ENCODE peak calls at places on chromosomes 13 and 19, in eight cellular contexts. Z is iPS DF 19.7; L is stimulated activated CD4-positive, alpha-beta T cell treated with anti-CD3 and anti-CD28 coated beads, Interleukin-15, amount 100 ng/mL, for 1 hour; F is left ventricle myocardium superior; M is brain microvascular endothelial cell; I is posterior cingulate gyrus; X is aorta; E is PC-9. A is an unnamed sample.

GRCh38 chr19:5091576-5092215 is 122.8 kb downstream of the KDM4B start:
- DNase-seq in Z (no peak), L (no peak), F (no peak), I (no peak), M (no peak), E (no peak), X (no peak), A (no peak)

GRCh38 chr19:17240855-17241399 is 4.8 kb downstream of the NR2F6 start:
- DNase-seq in Z (no peak), F (no peak), M (no peak), X (no peak), I (no peak), L (no peak), E (peak; percentile 13), A (no peak)

GRCh38 chr19:31312004-31312403 is 37.2 kb downstream of the TSHZ3 start:
- DNase-seq in I (no peak), Z (no peak), L (no peak), M (peak; percentile 84), X (no peak), F (no peak), E (no peak), A (peak; percentile 50)

GRCh38 chr19:38267780-38268430 is 3.5 kb downstream of the SPINT2 start:
- DNase-seq in I (no peak), M (no peak), X (no peak), L (no peak), F (no peak), E (peak; percentile 62), Z (no peak), A (no peak)

GRCh38 chr19:11736696-11737095 is 2.0 kb downstream of the ZNF823 start:
- DNase-seq in X (no peak), I (no peak), F (peak; percentile 33), Z (no peak), M (peak; percentile 51), E (peak; percentile 42), L (no peak), A (peak; percentile 46)

GRCh38 chr19:9913237-9914000 is 22.9 kb downstream of the OLFM2 start:
- DNase-seq in I (no peak), E (no peak), Z (no peak), L (no peak), F (peak; percentile 49), X (no peak), M (no peak), A (peak; percentile 48)

GRCh38 chr13:51832471-51833152 is 12.4 kb downstream of the TMEM272 start:
- DNase-seq in I (no peak), X (no peak), E (no peak), F (no peak), Z (no peak), M (no peak), L (no peak), A (peak; percentile 24)

GRCh38 chr19:51688665-51689571 is 4.2 kb upstream of the SPACA6 start:
- DNase-seq in I (peak; percentile 86), F (peak; percentile 93), Z (no peak), L (no peak), M (peak; percentile 88), X (peak; percentile 98), E (peak; percentile 72), A (peak; percentile 96)

GRCh38 chr13:106100261-106100919 is 435.1 kb downstream of the EFNB2 start:
- DNase-seq in X (no peak), E (peak; percentile 85), Z (peak; percentile 93), F (no peak), L (no peak), I (no peak), M (no peak), A (peak; percentile 28)

GRCh38 chr19:18713550-18714117 is 30.2 kb downstream of the CRTC1 start:
- DNase-seq in E (no peak), X (no peak), I (no peak), Z (no peak), F (no peak), L (no peak), M (no peak), A (no peak)

GRCh38 chr13:20378721-20379120 is 146.6 kb upstream of the GJB6 start:
- DNase-seq in M (no peak), I (no peak), X (no peak), E (no peak), Z (no peak), L (no peak), F (no peak), A (no peak)

GRCh38 chr13:85538957-85539356 is 260.3 kb downstream of the SLITRK6 start:
- DNase-seq in X (no peak), M (no peak), E (no peak), L (no peak), I (no peak), Z (no peak), F (no peak), A (no peak)

GRCh38 chr13:101429733-101430132 is 13.4 kb upstream of the NALCN start:
- DNase-seq in L (no peak), Z (no peak), M (no peak), X (no peak), I (no peak), E (no peak), F (no peak), A (no peak)

GRCh38 chr13:45501175-45501526 is 36.4 kb downstream of the COG3 start:
- DNase-seq in E (no peak), X (no peak), F (no peak), M (no peak), I (no peak), Z (no peak), L (no peak), A (no peak)

GRCh38 chr13:80955487-80955886 is 614.6 kb upstream of the SPRY2 start:
- DNase-seq in L (no peak), X (no peak), M (no peak), E (no peak), Z (no peak), F (no peak), I (no peak), A (no peak)

GRCh38 chr19:19533826-19534225 is 4.2 kb upstream of the CILP2 start:
- DNase-seq in E (no peak), F (no peak), Z (no peak), I (no peak), M (no peak), L (no peak), X (no peak), A (no peak)

GRCh38 chr19:5152767-5153532 is 184.0 kb downstream of the KDM4B start:
- DNase-seq in L (no peak), X (peak; percentile 70), F (no peak), Z (no peak), M (no peak), E (no peak), I (no peak), A (no peak)

GRCh38 chr13:72246396-72246795 is 379.4 kb upstream of the DACH1 start:
- DNase-seq in E (no peak), M (no peak), F (no peak), I (no peak), X (no peak), Z (no peak), L (no peak), A (no peak)

GRCh38 chr13:110989331-110989730 is 74.5 kb upstream of the ANKRD10 start:
- DNase-seq in X (no peak), I (no peak), M (peak; percentile 32), Z (no peak), E (no peak), L (no peak), F (no peak), A (no peak)

GRCh38 chr19:10228925-10229324 is 2.2 kb downstream of the S1PR2 start:
- DNase-seq in M (peak; percentile 35), X (no peak), F (no peak), L (no peak), I (no peak), E (no peak), Z (no peak), A (no peak)

GRCh38 chr13:46168341-46168740 is 13.6 kb downstream of the LCP1 start:
- DNase-seq in E (no peak), M (peak; percentile 17), F (no peak), I (no peak), Z (no peak), X (no peak), L (peak; percentile 31), A (no peak)

GRCh38 chr13:77565635-77566034 is 30.1 kb downstream of the SCEL start:
- DNase-seq in I (no peak), L (no peak), M (peak; percentile 25), Z (no peak), E (peak; percentile 50), X (no peak), F (no peak), A (peak; percentile 13)